ENCODE peak calls at places on chromosomes 13 and 19, in nine cellular contexts. One of them, this sample, is unnamed.

GRCh38 chr13:30816733-30817132 is 81.4 kb downstream of the ALOX5AP start:
- DNase-seq in neuronal stem cell: no peak
- DNase-seq in cardiac muscle cell: no peak
- DNase-seq in lower lobe of right lung: no peak
- DNase-seq in CD8-positive, alpha-beta T cell: no peak
- DNase-seq in uterus: no peak
- DNase-seq in PC-3: no peak
- DNase-seq in spleen: no peak
- DNase-seq in body of pancreas: no peak
- DNase-seq in this sample: no peak

GRCh38 chr19:41548954-41549688 is 26.8 kb upstream of the CEACAM21 start:
- DNase-seq in CD8-positive, alpha-beta T cell: peak; percentile 69
- DNase-seq in lower lobe of right lung: no peak
- DNase-seq in body of pancreas: no peak
- DNase-seq in PC-3: no peak
- DNase-seq in cardiac muscle cell: peak; percentile 20
- DNase-seq in neuronal stem cell: peak; percentile 37
- DNase-seq in spleen: no peak
- DNase-seq in uterus: no peak
- DNase-seq in this sample: peak; percentile 58

GRCh38 chr19:18160792-18161690 is 8.1 kb downstream of the PIK3R2 start:
- DNase-seq in body of pancreas: peak; percentile 68
- DNase-seq in spleen: peak; percentile 96
- DNase-seq in PC-3: peak; percentile 78
- DNase-seq in CD8-positive, alpha-beta T cell: peak; percentile 78
- DNase-seq in uterus: peak; percentile 78
- DNase-seq in lower lobe of right lung: peak; percentile 82
- DNase-seq in cardiac muscle cell: peak; percentile 71
- DNase-seq in neuronal stem cell: peak; percentile 66
- DNase-seq in this sample: peak; percentile 75

GRCh38 chr19:11070123-11070522 is 19.1 kb upstream of the LDLR start:
- DNase-seq in spleen: no peak
- DNase-seq in CD8-positive, alpha-beta T cell: no peak
- DNase-seq in cardiac muscle cell: no peak
- DNase-seq in PC-3: no peak
- DNase-seq in neuronal stem cell: no peak
- DNase-seq in lower lobe of right lung: no peak
- DNase-seq in body of pancreas: no peak
- DNase-seq in uterus: no peak
- DNase-seq in this sample: no peak

GRCh38 chr19:52735734-52736133 is 890 bp upstream of the ZNF611 start:
- DNase-seq in uterus: peak; percentile 75
- DNase-seq in cardiac muscle cell: peak; percentile 50
- DNase-seq in CD8-positive, alpha-beta T cell: no peak
- DNase-seq in body of pancreas: peak; percentile 55
- DNase-seq in PC-3: peak; percentile 69
- DNase-seq in spleen: peak; percentile 80
- DNase-seq in lower lobe of right lung: peak; percentile 83
- DNase-seq in neuronal stem cell: peak; percentile 47
- DNase-seq in this sample: no peak

GRCh38 chr13:72590091-72590490 is 137.3 kb downstream of the MZT1 start:
- DNase-seq in neuronal stem cell: no peak
- DNase-seq in PC-3: no peak
- DNase-seq in lower lobe of right lung: no peak
- DNase-seq in CD8-positive, alpha-beta T cell: no peak
- DNase-seq in uterus: no peak
- DNase-seq in spleen: no peak
- DNase-seq in body of pancreas: no peak
- DNase-seq in cardiac muscle cell: no peak
- DNase-seq in this sample: no peak

GRCh38 chr13:40187836-40188591 is 478.4 kb downstream of the FOXO1 start:
- DNase-seq in body of pancreas: no peak
- DNase-seq in PC-3: no peak
- DNase-seq in CD8-positive, alpha-beta T cell: peak; percentile 51
- DNase-seq in uterus: peak; percentile 27
- DNase-seq in cardiac muscle cell: no peak
- DNase-seq in spleen: peak; percentile 82
- DNase-seq in neuronal stem cell: no peak
- DNase-seq in lower lobe of right lung: no peak
- DNase-seq in this sample: peak; percentile 29

GRCh38 chr13:32811297-32811800 is 204.9 kb upstream of the KL start:
- DNase-seq in neuronal stem cell: no peak
- DNase-seq in PC-3: peak; percentile 22
- DNase-seq in lower lobe of right lung: no peak
- DNase-seq in CD8-positive, alpha-beta T cell: no peak
- DNase-seq in body of pancreas: no peak
- DNase-seq in cardiac muscle cell: no peak
- DNase-seq in spleen: no peak
- DNase-seq in uterus: no peak
- DNase-seq in this sample: peak; percentile 7

GRCh38 chr13:52034616-52035226 is 10.2 kb downstream of the UTP14C start:
- DNase-seq in spleen: no peak
- DNase-seq in PC-3: no peak
- DNase-seq in lower lobe of right lung: no peak
- DNase-seq in neuronal stem cell: no peak
- DNase-seq in body of pancreas: no peak
- DNase-seq in cardiac muscle cell: no peak
- DNase-seq in uterus: no peak
- DNase-seq in CD8-positive, alpha-beta T cell: no peak
- DNase-seq in this sample: no peak

GRCh38 chr19:32337176-32337808 is 8.1 kb upstream of the ZNF507 start:
- DNase-seq in cardiac muscle cell: no peak
- DNase-seq in body of pancreas: no peak
- DNase-seq in PC-3: no peak
- DNase-seq in CD8-positive, alpha-beta T cell: no peak
- DNase-seq in spleen: no peak
- DNase-seq in lower lobe of right lung: no peak
- DNase-seq in neuronal stem cell: no peak
- DNase-seq in uterus: no peak
- DNase-seq in this sample: no peak

GRCh38 chr13:34265016-34265692 is 447.2 kb downstream of the RFC3 start:
- DNase-seq in spleen: no peak
- DNase-seq in cardiac muscle cell: no peak
- DNase-seq in PC-3: peak; percentile 78
- DNase-seq in CD8-positive, alpha-beta T cell: no peak
- DNase-seq in uterus: no peak
- DNase-seq in neuronal stem cell: no peak
- DNase-seq in lower lobe of right lung: no peak
- DNase-seq in body of pancreas: no peak
- DNase-seq in this sample: no peak
- H3K4me1 ChIP-seq in spleen: no peaks in the 10 kb centered on the region
- H3K4me1 ChIP-seq in cardiac muscle cell: no peaks in the 10 kb centered on the region
- H3K4me1 ChIP-seq in PC-3: peaks cover 19% of the 10 kb centered on the region
- H3K4me1 ChIP-seq in CD8-positive, alpha-beta T cell: no peaks in the 10 kb centered on the region
- H3K4me1 ChIP-seq in uterus: no peaks in the 10 kb centered on the region
- H3K4me1 ChIP-seq in neuronal stem cell: no peaks in the 10 kb centered on the region
- H3K4me1 ChIP-seq in lower lobe of right lung: no peaks in the 10 kb centered on the region
- H3K4me1 ChIP-seq in body of pancreas: no peaks in the 10 kb centered on the region
- H3K4me1 ChIP-seq in this sample: no peaks in the 10 kb centered on the region

DNA sequence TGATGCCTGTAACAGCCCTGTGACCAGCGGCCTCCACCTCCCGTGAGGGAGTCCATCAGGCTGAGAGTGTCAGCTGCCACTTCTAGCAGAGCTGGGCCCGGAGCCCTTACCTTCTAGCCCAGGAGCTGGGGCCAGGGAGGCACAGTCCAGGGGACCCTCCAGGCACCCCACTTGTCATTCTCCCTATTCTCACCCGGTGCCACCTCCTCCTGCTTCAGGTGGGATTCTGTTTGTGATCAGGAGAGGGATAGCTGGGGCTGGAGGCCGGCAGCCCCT is 4.1 kb downstream of the RASA3 start:
- DNase-seq in body of pancreas: no peak
- DNase-seq in CD8-positive, alpha-beta T cell: no peak
- DNase-seq in spleen: no peak
- DNase-seq in neuronal stem cell: no peak
- DNase-seq in PC-3: no peak
- DNase-seq in uterus: no peak
- DNase-seq in lower lobe of right lung: peak; percentile 38
- DNase-seq in cardiac muscle cell: no peak
- DNase-seq in this sample: no peak
- H3K4me3 ChIP-seq in body of pancreas: no peak overlapping the region
- H3K4me3 ChIP-seq in CD8-positive, alpha-beta T cell: peak overlapping the region; percentile 96
- H3K4me3 ChIP-seq in spleen: peak overlapping the region; percentile 31
- H3K4me3 ChIP-seq in neuronal stem cell: no peak overlapping the region
- H3K4me3 ChIP-seq in PC-3: no peak overlapping the region
- H3K4me3 ChIP-seq in uterus: no peak overlapping the region
- H3K4me3 ChIP-seq in lower lobe of right lung: peak overlapping the region; percentile 37
- H3K4me3 ChIP-seq in cardiac muscle cell: no peak overlapping the region
- H3K4me3 ChIP-seq in this sample: no peak overlapping the region

GRCh38 chr19:48565090-48565489 is 13.1 kb downstream of the SULT2B1 start:
- DNase-seq in cardiac muscle cell: peak; percentile 40
- DNase-seq in CD8-positive, alpha-beta T cell: no peak
- DNase-seq in spleen: no peak
- DNase-seq in body of pancreas: no peak
- DNase-seq in uterus: no peak
- DNase-seq in neuronal stem cell: no peak
- DNase-seq in lower lobe of right lung: no peak
- DNase-seq in PC-3: peak; percentile 57
- DNase-seq in this sample: no peak
- H3K27ac ChIP-seq in cardiac muscle cell: no peak overlapping the region
- H3K27ac ChIP-seq in CD8-positive, alpha-beta T cell: no peak overlapping the region
- H3K27ac ChIP-seq in spleen: no peak overlapping the region
- H3K27ac ChIP-seq in body of pancreas: no peak overlapping the region
- H3K27ac ChIP-seq in uterus: no peak overlapping the region
- H3K27ac ChIP-seq in neuronal stem cell: no peak overlapping the region
- H3K27ac ChIP-seq in lower lobe of right lung: no peak overlapping the region
- H3K27ac ChIP-seq in PC-3: no peak overlapping the region
- H3K27ac ChIP-seq in this sample: no peak overlapping the region

GRCh38 chr19:3055741-3056453 is 6.4 kb downstream of the TLE5 start:
- DNase-seq in uterus: peak; percentile 41
- DNase-seq in PC-3: peak; percentile 81
- DNase-seq in body of pancreas: peak; percentile 88
- DNase-seq in cardiac muscle cell: no peak
- DNase-seq in CD8-positive, alpha-beta T cell: no peak
- DNase-seq in spleen: no peak
- DNase-seq in lower lobe of right lung: peak; percentile 77
- DNase-seq in neuronal stem cell: no peak
- DNase-seq in this sample: peak; percentile 59
- H3K4me1 ChIP-seq in uterus: peaks cover 29% of the 10 kb centered on the region
- H3K4me1 ChIP-seq in PC-3: peaks cover 16% of the 10 kb centered on the region
- H3K4me1 ChIP-seq in body of pancreas: peaks cover 66% of the 10 kb centered on the region
- H3K4me1 ChIP-seq in cardiac muscle cell: peaks cover 12% of the 10 kb centered on the region
- H3K4me1 ChIP-seq in CD8-positive, alpha-beta T cell: peaks cover 81% of the 10 kb centered on the region
- H3K4me1 ChIP-seq in spleen: peaks cover 77% of the 10 kb centered on the region
- H3K4me1 ChIP-seq in lower lobe of right lung: peaks cover 59% of the 10 kb centered on the region
- H3K4me1 ChIP-seq in neuronal stem cell: peaks cover 17% of the 10 kb centered on the region
- H3K4me1 ChIP-seq in this sample: peaks cover 3% of the 10 kb centered on the region

GRCh38 chr19:14061081-14061749 is 661 bp downstream of the PALM3 start:
- DNase-seq in uterus: no peak
- DNase-seq in lower lobe of right lung: no peak
- DNase-seq in body of pancreas: no peak
- DNase-seq in PC-3: no peak
- DNase-seq in cardiac muscle cell: peak; percentile 44
- DNase-seq in spleen: no peak
- DNase-seq in neuronal stem cell: no peak
- DNase-seq in CD8-positive, alpha-beta T cell: no peak
- DNase-seq in this sample: peak; percentile 60
- H3K4me3 ChIP-seq in uterus: no peak overlapping the region
- H3K4me3 ChIP-seq in lower lobe of right lung: peak overlapping the region; percentile 37
- H3K4me3 ChIP-seq in body of pancreas: peak overlapping the region; percentile 47
- H3K4me3 ChIP-seq in PC-3: no peak overlapping the region
- H3K4me3 ChIP-seq in cardiac muscle cell: no peak overlapping the region
- H3K4me3 ChIP-seq in spleen: no peak overlapping the region
- H3K4me3 ChIP-seq in neuronal stem cell: no peak overlapping the region
- H3K4me3 ChIP-seq in CD8-positive, alpha-beta T cell: no peak overlapping the region
- H3K4me3 ChIP-seq in this sample: no peak overlapping the region